ENCODE peak calls at places on chromosomes 16 and 17, in four cellular contexts. F is Peyer's patch, H is cardiac muscle cell, Z is heart left ventricle. B is an unnamed sample.

GRCh38 chr17:68344701-68345136 is 53.4 kb downstream of the ARSG start:
- DNase-seq in H (peak; percentile 39), Z (no peak), F (peak; percentile 65), B (no peak)

GRCh38 chr16:48347980-48348379 is 37.2 kb downstream of the SIAH1 start:
- DNase-seq in F (no peak), H (no peak), Z (no peak), B (no peak)

GRCh38 chr16:14486520-14487303 is 143.3 kb downstream of the PARN start:
- DNase-seq in F (peak; percentile 89), Z (no peak), H (peak; percentile 96), B (peak; percentile 75)

GRCh38 chr17:78583091-78583490 is 5.9 kb upstream of the DNAH17 start:
- DNase-seq in Z (no peak), F (no peak), H (peak; percentile 27), B (peak; percentile 84)

GRCh38 chr17:50130778-50131317 is 888 bp upstream of the SAMD14 start:
- DNase-seq in H (no peak), Z (no peak), F (no peak), B (peak; percentile 85)

GRCh38 chr17:58383892-58384462 is 32.0 kb upstream of the SUPT4H1 start:
- DNase-seq in Z (no peak), H (no peak), F (no peak), B (no peak)

GRCh38 chr17:40443196-40443987 is at the start of gene IGFBP4:
- DNase-seq in H (peak; percentile 86), F (peak; percentile 89), Z (peak; percentile 92), B (peak; percentile 95)

GRCh38 chr16:24729967-24730815 is 740 bp downstream of the TNRC6A start:
- DNase-seq in Z (no peak), H (peak; percentile 24), F (peak; percentile 59), B (peak; percentile 75)

GRCh38 chr16:57413301-57413730 is 8.7 kb downstream of the CCL17 start:
- DNase-seq in F (peak; percentile 79), Z (no peak), H (no peak), B (no peak)

GRCh38 chr17:83195330-83196087 is 116.1 kb downstream of the METRNL start:
- DNase-seq in F (peak; percentile 45), H (peak; percentile 34), Z (peak; percentile 79), B (no peak)

DNA sequence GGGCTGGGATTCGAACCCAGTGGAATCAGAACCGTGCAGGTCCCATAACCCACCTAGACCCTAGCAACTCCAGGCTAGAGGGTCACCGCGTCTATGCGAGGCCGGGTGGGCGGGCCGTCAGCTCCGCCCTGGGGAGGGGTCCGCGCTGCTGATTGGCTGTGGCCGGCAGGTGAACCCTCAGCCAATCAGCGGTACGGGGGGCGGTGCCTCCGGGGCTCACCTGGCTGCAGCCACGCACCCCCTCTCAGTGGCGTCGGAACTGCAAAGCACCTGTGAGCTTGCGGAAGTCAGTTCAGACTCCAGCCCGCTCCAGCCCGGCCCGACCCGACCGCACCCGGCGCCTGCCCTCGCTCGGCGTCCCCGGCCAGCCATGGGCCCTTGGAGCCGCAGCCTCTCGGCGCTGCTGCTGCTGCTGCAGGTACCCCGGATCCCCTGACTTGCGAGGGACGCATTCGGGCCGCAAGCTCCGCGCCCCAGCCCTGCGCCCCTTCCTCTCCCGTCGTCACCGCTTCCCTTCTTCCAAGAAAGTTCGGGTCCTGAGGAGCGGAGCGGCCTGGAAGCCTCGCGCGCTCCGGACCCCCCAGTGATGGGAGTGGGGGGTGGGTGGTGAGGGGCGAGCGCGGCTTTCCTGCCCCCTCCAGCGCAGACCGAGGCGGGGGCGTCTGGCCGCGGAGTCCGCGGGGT is at the start of gene CDH1:
- DNase-seq in Z (peak; percentile 60), F (peak; percentile 93), H (no peak), B (peak; percentile 98)
- H3K4me3 ChIP-seq in Z (no peak within 1 kb of the TSS), F (peak within 1 kb of the TSS; percentile 29), H (peak within 1 kb of the TSS; percentile 32), B (peak within 1 kb of the TSS; percentile 75)

GRCh38 chr16:549544-550263 is 10.5 kb upstream of the PRR35 start:
- DNase-seq in H (no peak), Z (no peak), F (no peak), B (peak; percentile 81)
- TF ChIP-seq CTCF in H (peak; percentile 14), Z (no peak), F (no peak), B (peak; percentile 67)

GRCh38 chr17:17776889-17777288 is 59.9 kb downstream of the SREBF1 start:
- DNase-seq in H (no peak), F (no peak), Z (no peak), B (no peak)

GRCh38 chr17:17771498-17772201 is 65.1 kb downstream of the SREBF1 start:
- DNase-seq in F (no peak), Z (no peak), H (no peak), B (no peak)

GRCh38 chr17:17770371-17771059 is 66.3 kb downstream of the SREBF1 start:
- DNase-seq in F (no peak), H (no peak), Z (no peak), B (no peak)

GRCh38 chr17:17772231-17772630 is 64.6 kb downstream of the SREBF1 start:
- DNase-seq in H (no peak), F (no peak), Z (no peak), B (no peak)

DNA sequence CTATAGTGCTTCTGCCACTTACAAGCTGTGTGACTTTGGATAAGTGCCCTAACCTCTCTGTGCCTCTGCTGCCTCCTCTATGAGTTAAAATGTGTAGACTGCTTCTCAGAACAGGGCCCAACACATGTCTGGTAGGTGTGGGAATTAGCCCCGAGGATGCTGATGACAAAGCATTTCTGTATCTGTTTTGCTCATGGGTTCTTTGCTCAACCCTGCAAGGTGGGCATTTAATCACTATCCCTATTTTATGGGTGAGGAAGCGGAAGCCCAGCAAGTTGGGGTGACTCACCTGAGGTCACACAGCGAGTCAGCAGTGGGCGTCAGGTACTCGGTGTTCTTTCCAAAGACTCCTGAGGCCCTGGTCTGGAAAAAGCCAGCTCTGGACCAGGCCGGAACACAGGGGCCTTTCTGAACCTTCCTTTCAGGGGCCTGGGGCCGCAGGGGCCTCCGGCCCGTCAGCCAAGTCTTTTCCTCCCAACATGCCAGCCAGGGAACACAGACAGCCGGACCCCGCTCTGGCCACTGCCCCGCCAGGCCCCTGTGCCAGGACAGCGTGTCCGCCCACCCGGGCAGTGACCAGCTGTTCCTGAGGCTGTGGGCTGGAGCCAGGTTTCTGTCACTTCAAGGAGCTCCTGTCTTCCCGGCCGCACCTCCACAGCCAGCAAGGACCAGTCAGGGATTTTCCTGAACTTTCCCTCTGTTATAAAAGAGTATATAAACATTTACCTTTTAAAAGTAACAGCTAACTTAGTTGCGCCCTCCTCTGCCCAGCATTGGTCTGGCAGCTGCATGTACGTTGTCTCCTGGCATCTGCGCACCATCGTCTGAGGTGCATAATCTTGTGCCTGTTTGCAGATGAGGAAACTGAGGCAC is 62.5 kb downstream of the SREBF1 start:
- DNase-seq in H (peak; percentile 30), Z (no peak), F (peak; percentile 76), B (no peak)
- H3K4me1 ChIP-seq in H (peaks cover 21% of the 10 kb centered on the region), Z (peaks cover 10% of the 10 kb centered on the region), F (no peaks in the 10 kb centered on the region), B (peaks cover 12% of the 10 kb centered on the region)

GRCh38 chr17:48588519-48588918 is 1.5 kb downstream of the HOXB3 start:
- DNase-seq in Z (no peak), F (no peak), H (no peak), B (no peak)
- H3K4me3 ChIP-seq in Z (no peak overlapping the region), F (no peak overlapping the region), H (no peak overlapping the region), B (no peak overlapping the region)

DNA sequence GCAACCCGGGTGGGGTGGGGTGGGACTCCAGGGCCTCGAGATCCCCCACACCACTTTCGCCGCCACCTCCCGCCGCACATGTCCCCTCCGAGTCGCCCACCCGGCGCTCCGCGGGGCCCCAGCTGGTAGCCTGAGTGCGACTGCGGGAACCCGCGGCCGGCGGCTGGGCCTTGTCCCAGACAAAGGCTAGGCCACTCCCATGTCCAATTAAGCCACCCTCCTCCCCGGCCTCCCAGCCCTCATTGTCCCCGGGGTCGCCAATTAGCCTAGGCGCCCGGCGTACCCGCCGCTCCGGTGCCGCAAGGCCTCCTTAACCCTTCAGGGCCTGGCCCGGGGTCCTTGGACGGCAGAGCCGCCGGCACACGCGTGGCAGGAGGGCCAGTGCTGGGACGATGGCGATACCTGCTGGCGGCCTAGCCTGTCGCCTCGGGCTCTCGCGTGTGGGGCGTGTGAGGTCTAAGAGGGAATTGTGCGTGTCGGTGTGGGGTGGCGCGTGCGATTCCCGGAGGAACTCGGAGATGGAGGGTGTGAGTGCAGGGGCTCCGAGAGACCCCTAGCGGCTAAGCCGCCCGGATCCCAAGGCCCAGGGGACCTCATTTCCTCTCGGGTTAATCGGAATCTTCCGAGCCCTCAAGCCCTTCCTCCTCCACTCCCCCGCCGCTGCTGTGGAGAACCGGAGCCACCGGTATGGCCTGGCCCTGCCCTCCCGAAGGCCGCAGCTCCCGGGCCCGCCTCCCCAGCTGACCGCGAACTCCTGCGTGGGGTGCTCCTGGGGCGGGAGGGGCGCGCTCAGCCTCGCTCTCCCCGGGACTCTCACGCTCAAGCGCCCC is 11.7 kb downstream of the TBX2 start:
- DNase-seq in H (peak; percentile 83), Z (peak; percentile 83), F (peak; percentile 62), B (peak; percentile 94)
- TF ChIP-seq CTCF in H (peak; percentile 29), Z (peak; percentile 16), F (no peak), B (peak; percentile 54)

DNA sequence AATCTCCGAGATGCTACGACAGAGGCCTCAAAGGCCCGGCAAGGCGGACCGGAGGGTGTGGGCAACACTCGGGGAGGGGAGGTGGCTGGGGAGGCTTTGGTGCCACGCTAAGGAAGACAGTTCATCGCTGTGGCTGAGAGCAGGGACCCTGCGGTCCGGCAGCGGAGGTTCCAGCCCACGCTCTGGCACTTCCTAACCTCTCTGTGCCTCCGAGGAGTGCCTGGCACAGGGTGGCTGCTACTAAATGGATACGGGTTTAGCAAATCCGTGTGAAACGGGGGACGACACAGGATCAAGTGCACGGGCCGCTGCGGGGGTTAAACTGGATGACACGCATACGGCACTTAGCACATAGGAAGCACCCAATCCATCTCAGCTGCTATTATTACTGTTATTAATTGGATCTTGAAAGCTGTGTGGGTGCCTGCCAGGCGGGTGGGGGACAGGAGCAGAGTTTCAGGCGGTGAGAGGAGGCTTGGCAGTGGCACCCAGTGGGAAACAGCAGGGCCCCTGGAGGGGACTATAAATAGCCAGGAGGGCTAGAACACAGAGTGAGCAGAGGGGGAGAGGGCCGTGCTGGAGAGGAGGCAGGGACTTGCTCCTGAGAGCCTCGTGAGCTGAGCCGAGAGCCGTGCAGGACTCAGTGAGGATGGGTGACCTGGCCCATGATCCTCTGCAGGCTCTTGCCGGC is 45.0 kb downstream of the ABR start:
- DNase-seq in Z (peak; percentile 74), H (no peak), F (no peak), B (no peak)
- H3K4me1 ChIP-seq in Z (no peaks in the 10 kb centered on the region), H (peaks cover 30% of the 10 kb centered on the region), F (no peaks in the 10 kb centered on the region), B (no peaks in the 10 kb centered on the region)